ENCODE peak calls at places on chromosomes 4 and X, in five cellular contexts. J, F, R, Q and D are unnamed samples.

GRCh38 chrX:2811271-2811670 is 17.5 kb upstream of the GYG2 start:
- DNase-seq in R (no peak), J (no peak), Q (no peak), F (no peak), D (no peak)

GRCh38 chr4:121072080-121072835 is at the start of gene NDNF:
- DNase-seq in J (peak; percentile 29), F (no peak), Q (no peak), R (no peak), D (peak; percentile 51)

GRCh38 chr4:139219450-139220055 is 42.5 kb upstream of the ELF2 start:
- DNase-seq in J (no peak), F (no peak), Q (no peak), R (no peak), D (no peak)

GRCh38 chrX:142036111-142036510 is 132.4 kb downstream of the MAGEC1 start:
- DNase-seq in F (no peak), Q (no peak), R (peak; percentile 2), J (peak; percentile 36), D (no peak)

GRCh38 chr4:172982151-172982590 is 186.4 kb upstream of the GALNT7 start:
- DNase-seq in Q (peak; percentile 58), R (peak; percentile 99), J (peak; percentile 97), F (peak; percentile 84), D (no peak)

GRCh38 chrX:50579955-50580354 is 109.3 kb upstream of the DGKK start:
- DNase-seq in F (peak; percentile 48), Q (peak; percentile 11), J (peak; percentile 79), R (peak; percentile 35), D (peak; percentile 32)

GRCh38 chr4:158025131-158025530 is 147.7 kb downstream of the GASK1B start:
- DNase-seq in F (peak; percentile 21), R (peak; percentile 87), J (peak; percentile 74), Q (no peak), D (no peak)

GRCh38 chr4:156832886-156833285 is 138.7 kb downstream of the PDGFC start:
- DNase-seq in F (no peak), R (no peak), Q (no peak), J (no peak), D (no peak)

GRCh38 chr4:140019619-140020367 is 134.2 kb downstream of the MAML3 start:
- DNase-seq in J (no peak), R (no peak), Q (no peak), F (no peak), D (no peak)

GRCh38 chrX:130251671-130252070 is 17.0 kb downstream of the ZNF280C start:
- DNase-seq in Q (no peak), R (no peak), J (no peak), F (no peak), D (no peak)

GRCh38 chr4:110503588-110504435 is 27.9 kb downstream of the ENPEP start:
- DNase-seq in F (peak; percentile 33), R (no peak), J (no peak), Q (no peak), D (no peak)

GRCh38 chr4:77618383-77619241 is 13.0 kb downstream of the CXCL13 start:
- DNase-seq in R (peak; percentile 56), F (peak; percentile 71), Q (peak; percentile 30), J (peak; percentile 78), D (peak; percentile 67)

GRCh38 chr4:154551872-154552686 is 1.9 kb upstream of the PLRG1 start:
- DNase-seq in R (peak; percentile 65), Q (peak; percentile 65), J (peak; percentile 82), F (peak; percentile 83), D (peak; percentile 56)

GRCh38 chr4:2981256-2981804 is 18.0 kb downstream of the GRK4 start:
- DNase-seq in J (no peak), R (no peak), F (no peak), Q (no peak), D (no peak)

GRCh38 chr4:163048447-163048846 is 118.2 kb downstream of the NAF1 start:
- DNase-seq in Q (no peak), J (peak; percentile 51), R (no peak), F (peak; percentile 42), D (peak; percentile 16)

GRCh38 chr4:74531952-74532794 is 87.2 kb downstream of the AREG start:
- DNase-seq in Q (peak; percentile 59), F (peak; percentile 78), J (peak; percentile 91), R (peak; percentile 76), D (peak; percentile 5)

GRCh38 chr4:74536557-74536956 is 91.6 kb downstream of the AREG start:
- DNase-seq in Q (no peak), F (no peak), R (no peak), J (peak; percentile 41), D (no peak)

GRCh38 chrX:101803451-101803850 is 128.4 kb downstream of the ZMAT1 start:
- DNase-seq in J (peak; percentile 16), F (no peak), Q (no peak), R (no peak), D (no peak)

GRCh38 chrX:23764183-23764582 is 18.8 kb upstream of the SAT1 start:
- DNase-seq in J (no peak), Q (no peak), F (no peak), R (no peak), D (no peak)

GRCh38 chrX:30570505-30570904 is 7.1 kb downstream of the TASL start:
- DNase-seq in F (peak; percentile 6), J (peak; percentile 44), Q (no peak), R (no peak), D (peak; percentile 18)

GRCh38 chrX:48466696-48467095 is 3.4 kb downstream of the SLC38A5 start:
- DNase-seq in R (no peak), J (no peak), F (no peak), Q (no peak), D (no peak)

GRCh38 chr4:112378858-112379257 is 81.7 kb downstream of the ALPK1 start:
- DNase-seq in J (no peak), F (no peak), R (no peak), Q (no peak), D (no peak)

GRCh38 chr4:168811793-168812651 is 198.0 kb downstream of the CBR4 start:
- DNase-seq in F (peak; percentile 69), R (peak; percentile 81), J (peak; percentile 42), Q (no peak), D (no peak)

GRCh38 chrX:10971759-10972158 is 139.4 kb upstream of the HCCS start:
- DNase-seq in Q (no peak), R (no peak), J (no peak), F (no peak), D (no peak)

GRCh38 chr4:89868999-89869589 is 25.6 kb upstream of the MMRN1 start:
- DNase-seq in R (no peak), J (peak; percentile 14), F (no peak), Q (no peak), D (no peak)

GRCh38 chr4:62006108-62006507 is 806.0 kb downstream of the ADGRL3 start:
- DNase-seq in J (no peak), R (no peak), F (no peak), Q (no peak), D (no peak)

GRCh38 chr4:71187399-71188196 is 151.2 kb upstream of the SLC4A4 start:
- DNase-seq in J (no peak), Q (no peak), R (no peak), F (no peak), D (no peak)

GRCh38 chr4:53120801-53121200 is 245.1 kb downstream of the SCFD2 start:
- DNase-seq in Q (no peak), F (no peak), J (no peak), R (no peak), D (no peak)

DNA sequence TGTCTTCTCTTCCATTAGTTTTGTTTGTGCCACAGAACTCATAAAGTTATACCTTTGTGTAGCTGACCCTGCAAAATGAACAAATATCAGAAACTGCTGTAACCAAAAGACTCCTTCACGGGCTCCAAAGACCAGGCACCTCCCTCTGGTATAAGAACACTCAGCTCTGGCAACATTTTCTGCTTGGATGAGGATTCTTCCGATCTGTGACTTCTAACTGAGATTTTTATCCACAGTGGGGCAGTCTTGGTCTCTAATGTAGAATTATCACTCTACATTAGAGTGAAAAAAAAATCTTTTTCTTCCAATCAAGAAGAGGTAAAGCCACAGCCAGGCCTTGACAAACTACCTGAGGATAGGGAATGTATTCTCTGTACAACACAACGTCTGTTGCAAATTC is 38.5 kb upstream of the PRSS48 start:
- DNase-seq in Q (no peak), F (no peak), J (no peak), R (no peak), D (no peak)
- TF ChIP-seq CTCF in Q (no peak), F (peak; percentile 27), J (no peak), R (peak; percentile 34), D (no peak)

GRCh38 chr4:114474401-114474800 is 124.2 kb upstream of the UGT8 start:
- DNase-seq in R (no peak), F (peak; percentile 0), J (peak; percentile 21), Q (no peak), D (no peak)
- TF ChIP-seq CTCF in R (no peak), F (no peak), J (no peak), Q (no peak), D (no peak)

GRCh38 chr4:46844325-46844917 is 64.6 kb downstream of the COX7B2 start:
- DNase-seq in Q (peak; percentile 15), R (peak; percentile 14), F (peak; percentile 72), J (peak; percentile 70), D (peak; percentile 13)
- TF ChIP-seq CTCF in Q (peak; percentile 74), R (peak; percentile 78), F (peak; percentile 63), J (peak; percentile 52), D (peak; percentile 15)

DNA sequence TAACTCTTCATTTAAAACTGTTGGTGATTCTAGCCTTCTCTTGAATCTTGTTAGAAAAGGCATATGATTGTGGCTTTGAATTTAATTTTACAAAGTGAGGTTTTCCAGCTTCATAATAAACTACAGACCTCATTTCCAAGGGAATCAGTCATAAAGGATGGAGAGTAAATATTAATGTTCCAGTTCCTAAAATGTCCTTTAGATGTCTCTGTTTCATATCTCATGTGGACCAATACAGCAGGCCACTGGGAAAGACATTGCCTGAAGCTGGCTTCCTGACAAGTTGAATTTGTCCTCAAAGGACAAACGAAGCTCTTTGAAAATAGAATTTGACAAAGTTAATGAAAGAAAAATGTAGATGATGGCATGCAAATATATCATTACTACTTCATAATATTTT is 125.4 kb downstream of the ZNF330 start:
- DNase-seq in Q (peak; percentile 29), F (peak; percentile 31), R (peak; percentile 44), J (peak; percentile 66), D (peak; percentile 29)
- TF ChIP-seq CTCF in Q (peak; percentile 69), F (peak; percentile 60), R (peak; percentile 79), J (peak; percentile 58), D (no peak)

GRCh38 chr4:88706574-88706973 is 8.9 kb upstream of the NAP1L5 start:
- DNase-seq in Q (peak; percentile 43), R (no peak), J (peak; percentile 17), F (peak; percentile 62), D (no peak)
- TF ChIP-seq CTCF in Q (peak; percentile 73), R (peak; percentile 53), J (peak; percentile 13), F (peak; percentile 79), D (no peak)

DNA sequence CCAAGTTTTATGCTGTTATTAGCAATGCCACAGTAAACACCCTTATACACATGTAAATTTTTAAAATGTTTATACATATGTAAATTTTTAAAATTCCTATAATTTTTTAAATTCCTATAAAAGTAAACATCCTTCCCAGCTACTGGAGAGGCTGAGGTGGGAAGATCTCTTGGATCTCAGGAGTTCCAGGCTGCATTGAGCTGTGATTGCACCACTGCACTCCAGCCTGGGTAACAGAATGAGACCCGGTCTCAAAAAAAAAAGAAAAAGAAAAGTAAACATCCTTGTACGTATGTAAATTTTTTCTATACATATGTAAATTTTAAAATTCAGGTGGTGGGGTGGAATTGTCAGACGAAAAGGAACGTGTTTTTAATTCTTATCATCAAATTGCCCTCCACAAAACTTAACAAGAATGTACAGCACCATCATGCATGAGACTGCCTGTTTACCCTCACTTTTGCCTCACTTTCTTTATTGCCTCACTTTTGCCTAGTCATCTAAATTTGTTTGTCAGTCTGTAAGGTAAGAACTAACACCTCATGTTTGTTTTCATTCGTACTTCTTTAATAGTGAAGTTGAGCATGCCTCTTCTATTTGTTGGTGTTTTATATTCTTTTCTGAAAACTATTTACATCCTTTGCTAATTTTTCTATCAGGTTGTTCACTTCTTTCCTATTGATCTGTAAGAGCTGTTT is 8.0 kb downstream of the SLC7A3 start:
- DNase-seq in J (no peak), Q (no peak), R (no peak), F (no peak), D (no peak)
- TF ChIP-seq CTCF in J (no peak), Q (no peak), R (no peak), F (no peak), D (no peak)